ENCODE peak calls at places on chromosomes 13 and 19, in six cellular contexts. F, Z, D, U, E and M are unnamed samples.
A peak's percentile ranks its signal among the peaks of the same experiment; 100 is the strongest.

GRCh38 chr19:6536138-6536671 is 5.4 kb downstream of the TNFSF9 start:
- DNase-seq in D (peak; percentile 31), Z (peak; percentile 49), F (peak; percentile 90), U (peak; percentile 36), E (peak; percentile 29), M (no peak)

GRCh38 chr19:27796540-27796939 is 1416.4 kb downstream of the UQCRFS1 start:
- DNase-seq in E (no peak), Z (no peak), U (no peak), F (no peak), D (no peak), M (no peak)

GRCh38 chr13:113220141-113220598 is 10.8 kb downstream of the CUL4A start:
- DNase-seq in F (no peak), E (no peak), D (no peak), U (no peak), Z (no peak), M (no peak)

GRCh38 chr19:3670258-3670795 is 29.9 kb downstream of the PIP5K1C start:
- DNase-seq in F (no peak), Z (no peak), D (peak; percentile 78), E (no peak), U (no peak), M (peak; percentile 83)

GRCh38 chr19:18385359-18385674 is 641 bp upstream of the GDF15 start:
- DNase-seq in U (no peak), E (no peak), D (no peak), Z (no peak), F (no peak), M (no peak)

GRCh38 chr19:5958074-5958850 is 19.7 kb downstream of the RANBP3 start:
- DNase-seq in F (no peak), D (no peak), Z (no peak), U (no peak), E (no peak), M (no peak)

GRCh38 chr13:59120297-59120843 is 1043.4 kb downstream of the DIAPH3 start:
- DNase-seq in E (no peak), Z (no peak), U (no peak), F (no peak), D (no peak), M (no peak)

GRCh38 chr19:48627211-48627864 is 8.0 kb downstream of the SPHK2 start:
- DNase-seq in D (no peak), F (no peak), E (no peak), Z (no peak), U (no peak), M (no peak)

GRCh38 chr19:4575267-4575793 is 15.8 kb upstream of the SEMA6B start:
- DNase-seq in E (no peak), Z (peak; percentile 48), D (peak; percentile 64), F (no peak), U (no peak), M (peak; percentile 55)

GRCh38 chr19:40933025-40933424 is 51.0 kb upstream of the CYP2A7 start:
- DNase-seq in D (no peak), F (no peak), U (no peak), E (no peak), Z (no peak), M (no peak)

GRCh38 chr13:97616385-97616784 is 182.4 kb downstream of the RAP2A start:
- DNase-seq in F (no peak), U (no peak), Z (no peak), E (no peak), D (no peak), M (no peak)

GRCh38 chr13:19957320-19958118 is 1.0 kb upstream of the ZMYM2 start:
- DNase-seq in U (peak; percentile 86), Z (peak; percentile 75), F (peak; percentile 75), E (peak; percentile 43), D (peak; percentile 67), M (peak; percentile 90)

GRCh38 chr19:23055501-23055900 is 52.5 kb upstream of the ZNF728 start:
- DNase-seq in U (no peak), F (no peak), Z (no peak), D (no peak), E (no peak), M (no peak)

GRCh38 chr19:40663712-40664692 is 26.4 kb downstream of the NUMBL start:
- DNase-seq in F (no peak), U (no peak), D (no peak), Z (no peak), E (no peak), M (peak; percentile 65)

GRCh38 chr13:85666356-85666755 is 132.9 kb downstream of the SLITRK6 start:
- DNase-seq in Z (peak; percentile 47), D (no peak), F (no peak), E (no peak), U (no peak), M (no peak)

GRCh38 chr13:86324191-86324590 is 525.0 kb upstream of the SLITRK6 start:
- DNase-seq in E (no peak), F (no peak), Z (no peak), D (no peak), U (no peak), M (no peak)